ENCODE peak calls at places on chromosomes 13 and 19, in seven cellular contexts. One of them, this sample, is unnamed.

GRCh38 chr13:30978981-30979956 is 46.8 kb downstream of the TEX26 start:
- DNase-seq in Peyer's patch: no peak
- DNase-seq in heart right ventricle: peak
- DNase-seq in tibial nerve: no peak
- DNase-seq in hepatocyte: peak
- DNase-seq in HCT116: peak
- DNase-seq in suprapubic skin: no peak
- DNase-seq in this sample: no peak

GRCh38 chr13:101673360-101674105 is 221.1 kb downstream of the ITGBL1 start:
- DNase-seq in tibial nerve: no peak
- DNase-seq in suprapubic skin: no peak
- DNase-seq in heart right ventricle: no peak
- DNase-seq in hepatocyte: no peak
- DNase-seq in Peyer's patch: no peak
- DNase-seq in HCT116: no peak
- DNase-seq in this sample: no peak

GRCh38 chr19:572891-573825 is 762 bp downstream of the BSG start:
- DNase-seq in suprapubic skin: peak
- DNase-seq in tibial nerve: no peak
- DNase-seq in heart right ventricle: peak
- DNase-seq in Peyer's patch: no peak
- DNase-seq in HCT116: no peak
- DNase-seq in hepatocyte: peak
- DNase-seq in this sample: peak

GRCh38 chr13:29907670-29908069 is 57.3 kb upstream of the UBL3 start:
- DNase-seq in suprapubic skin: no peak
- DNase-seq in hepatocyte: no peak
- DNase-seq in heart right ventricle: no peak
- DNase-seq in Peyer's patch: no peak
- DNase-seq in HCT116: no peak
- DNase-seq in tibial nerve: no peak
- DNase-seq in this sample: no peak

GRCh38 chr19:48044561-48044960 is 682 bp upstream of the CABP5 start:
- DNase-seq in heart right ventricle: no peak
- DNase-seq in HCT116: no peak
- DNase-seq in hepatocyte: no peak
- DNase-seq in tibial nerve: no peak
- DNase-seq in suprapubic skin: no peak
- DNase-seq in Peyer's patch: no peak
- DNase-seq in this sample: no peak

GRCh38 chr13:79128158-79128557 is 277.9 kb downstream of the RBM26 start:
- DNase-seq in tibial nerve: no peak
- DNase-seq in Peyer's patch: no peak
- DNase-seq in suprapubic skin: no peak
- DNase-seq in HCT116: no peak
- DNase-seq in heart right ventricle: no peak
- DNase-seq in hepatocyte: peak
- DNase-seq in this sample: no peak

GRCh38 chr19:3544742-3545668 is 6.0 kb downstream of the TEKTIP1 start:
- DNase-seq in heart right ventricle: peak
- DNase-seq in HCT116: no peak
- DNase-seq in tibial nerve: peak
- DNase-seq in hepatocyte: peak
- DNase-seq in Peyer's patch: peak
- DNase-seq in suprapubic skin: no peak
- DNase-seq in this sample: peak

GRCh38 chr13:26589754-26590153 is 32.3 kb downstream of the WASF3 start:
- DNase-seq in hepatocyte: no peak
- DNase-seq in tibial nerve: no peak
- DNase-seq in HCT116: no peak
- DNase-seq in Peyer's patch: no peak
- DNase-seq in heart right ventricle: no peak
- DNase-seq in suprapubic skin: no peak
- DNase-seq in this sample: peak

GRCh38 chr13:93996471-93996870 is 483.0 kb downstream of the DCT start:
- DNase-seq in HCT116: no peak
- DNase-seq in Peyer's patch: no peak
- DNase-seq in suprapubic skin: no peak
- DNase-seq in tibial nerve: no peak
- DNase-seq in heart right ventricle: no peak
- DNase-seq in hepatocyte: no peak
- DNase-seq in this sample: no peak

GRCh38 chr19:16067205-16067938 is 8.9 kb upstream of the TPM4 start:
- DNase-seq in Peyer's patch: no peak
- DNase-seq in hepatocyte: no peak
- DNase-seq in heart right ventricle: peak
- DNase-seq in suprapubic skin: peak
- DNase-seq in tibial nerve: no peak
- DNase-seq in HCT116: peak
- DNase-seq in this sample: peak

GRCh38 chr13:94494021-94494420 is 14.5 kb upstream of the DCT start:
- DNase-seq in tibial nerve: no peak
- DNase-seq in HCT116: no peak
- DNase-seq in hepatocyte: no peak
- DNase-seq in suprapubic skin: no peak
- DNase-seq in Peyer's patch: no peak
- DNase-seq in heart right ventricle: no peak
- DNase-seq in this sample: no peak

DNA sequence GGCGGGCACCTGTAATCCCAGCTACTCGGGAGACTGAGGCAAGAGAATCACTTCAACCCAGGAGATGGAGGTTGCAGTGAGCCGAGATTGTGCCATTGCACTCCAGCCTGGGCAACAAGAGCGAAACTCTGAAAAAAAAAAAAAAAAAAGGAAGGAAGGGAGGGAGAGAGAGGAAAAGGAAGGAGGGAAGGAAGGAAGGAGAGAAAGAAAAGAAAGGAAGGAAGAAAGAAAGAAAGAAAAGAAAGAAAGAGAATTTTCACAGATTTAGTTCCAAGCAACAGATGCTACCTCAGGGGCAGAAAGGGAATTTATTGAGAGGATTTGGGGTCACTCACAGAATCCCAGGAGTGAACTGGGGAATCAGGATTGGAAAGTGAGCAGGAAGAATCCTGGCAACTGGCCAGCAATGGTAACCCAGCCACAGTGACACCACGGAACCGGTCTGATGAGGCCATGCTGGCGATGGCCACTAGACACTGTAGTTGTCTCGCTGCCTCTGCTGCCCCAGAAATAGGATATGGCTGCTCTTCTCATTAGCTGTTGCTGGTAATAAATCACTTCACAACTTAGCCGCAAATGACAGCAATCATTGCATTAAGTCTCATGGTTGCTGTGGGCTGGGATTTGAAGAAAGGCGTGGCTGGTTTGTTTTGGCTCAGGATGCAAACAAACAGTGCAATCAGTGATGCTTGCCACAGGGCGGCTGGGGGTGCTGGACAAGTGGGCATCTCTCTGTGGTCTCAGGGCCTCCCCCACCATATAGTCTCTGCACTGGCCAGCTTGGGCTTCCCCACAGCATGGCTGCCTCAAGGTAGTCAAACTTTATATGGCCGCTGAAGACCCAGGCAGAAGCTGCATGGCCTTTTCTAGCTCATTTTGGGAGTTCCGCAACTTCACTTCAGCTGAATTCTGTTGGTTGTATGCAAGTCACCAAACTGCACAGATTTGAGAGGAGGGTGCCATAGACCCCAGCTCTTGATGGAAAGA is 5.2 kb upstream of the BCAM start:
- DNase-seq in heart right ventricle: no peak
- DNase-seq in HCT116: no peak
- DNase-seq in hepatocyte: peak
- DNase-seq in tibial nerve: no peak
- DNase-seq in suprapubic skin: no peak
- DNase-seq in Peyer's patch: no peak
- DNase-seq in this sample: no peak
- H3K27ac ChIP-seq in heart right ventricle: no peak
- H3K27ac ChIP-seq in HCT116: no peak
- H3K27ac ChIP-seq in hepatocyte: no peak
- H3K27ac ChIP-seq in tibial nerve: no peak
- H3K27ac ChIP-seq in suprapubic skin: no peak
- H3K27ac ChIP-seq in Peyer's patch: no peak
- H3K27ac ChIP-seq in this sample: no peak

GRCh38 chr19:51341066-51341465 is 873 bp downstream of the VSIG10L start:
- DNase-seq in Peyer's patch: no peak
- DNase-seq in tibial nerve: no peak
- DNase-seq in hepatocyte: no peak
- DNase-seq in HCT116: no peak
- DNase-seq in suprapubic skin: no peak
- DNase-seq in heart right ventricle: no peak
- DNase-seq in this sample: no peak

GRCh38 chr19:51339313-51339686 is 2.6 kb downstream of the VSIG10L start:
- DNase-seq in hepatocyte: peak
- DNase-seq in heart right ventricle: no peak
- DNase-seq in HCT116: no peak
- DNase-seq in Peyer's patch: no peak
- DNase-seq in tibial nerve: no peak
- DNase-seq in suprapubic skin: no peak
- DNase-seq in this sample: no peak

GRCh38 chr19:51338563-51339312 is 3.2 kb downstream of the VSIG10L start:
- DNase-seq in HCT116: peak
- DNase-seq in heart right ventricle: peak
- DNase-seq in tibial nerve: peak
- DNase-seq in suprapubic skin: peak
- DNase-seq in Peyer's patch: peak
- DNase-seq in hepatocyte: peak
- DNase-seq in this sample: peak

GRCh38 chr19:51337861-51338562 is 3.9 kb downstream of the VSIG10L start:
- DNase-seq in suprapubic skin: no peak
- DNase-seq in HCT116: no peak
- DNase-seq in Peyer's patch: no peak
- DNase-seq in heart right ventricle: no peak
- DNase-seq in tibial nerve: no peak
- DNase-seq in hepatocyte: no peak
- DNase-seq in this sample: no peak

DNA sequence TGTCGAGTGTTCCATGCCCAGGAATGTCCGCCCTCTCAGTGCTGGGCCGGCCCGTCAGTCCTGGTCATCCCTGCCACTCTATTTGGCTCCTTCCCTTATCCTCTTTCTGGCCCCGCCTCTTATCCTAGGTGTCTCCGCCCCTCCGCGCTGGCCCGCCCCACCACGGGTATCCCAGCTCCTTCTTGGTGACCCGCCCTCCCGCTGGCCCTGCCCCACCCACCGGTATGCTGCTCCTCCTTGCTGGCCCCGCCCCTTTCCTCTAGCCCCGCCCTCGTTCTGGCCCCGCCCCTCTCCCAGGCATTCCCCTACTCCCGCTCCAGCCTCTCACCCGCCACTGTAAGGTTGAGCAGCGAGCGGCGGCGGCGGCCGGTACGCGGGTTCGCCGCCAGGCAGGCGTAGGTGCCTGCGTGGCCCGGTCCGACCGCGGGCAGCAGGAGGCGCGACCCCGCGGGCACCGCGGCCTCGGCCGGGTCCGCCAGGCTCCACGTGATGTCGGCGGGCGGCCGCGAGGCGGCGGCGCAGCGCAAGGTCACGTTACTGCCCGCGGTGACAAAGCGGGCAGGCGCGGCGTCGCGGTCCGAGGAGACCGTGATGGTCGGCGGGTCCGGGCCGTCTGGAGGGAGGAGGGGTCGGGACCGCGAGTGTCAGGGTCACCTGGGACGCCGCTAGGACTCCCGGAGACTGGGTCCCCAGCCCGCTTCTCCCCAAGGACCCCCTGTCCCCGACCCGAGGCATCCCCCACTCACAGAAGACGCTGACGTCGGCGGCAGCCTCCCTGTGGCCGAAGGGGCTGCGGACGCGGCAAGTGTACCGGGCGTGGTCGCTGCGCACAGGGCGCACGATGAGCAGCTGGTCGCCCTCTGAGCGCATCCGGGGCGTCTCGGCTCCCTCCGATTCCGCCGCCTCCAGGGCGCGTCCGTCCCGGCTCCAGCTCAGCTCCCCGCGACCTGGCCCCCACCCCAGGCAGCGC is 2.0 kb downstream of the VSIG10L start:
- DNase-seq in Peyer's patch: peak
- DNase-seq in heart right ventricle: peak
- DNase-seq in hepatocyte: peak
- DNase-seq in suprapubic skin: peak
- DNase-seq in HCT116: peak
- DNase-seq in tibial nerve: peak
- DNase-seq in this sample: peak
- H3K27ac ChIP-seq in Peyer's patch: peak
- H3K27ac ChIP-seq in heart right ventricle: peak
- H3K27ac ChIP-seq in hepatocyte: peak
- H3K27ac ChIP-seq in suprapubic skin: peak
- H3K27ac ChIP-seq in HCT116: peak
- H3K27ac ChIP-seq in tibial nerve: peak
- H3K27ac ChIP-seq in this sample: peak

GRCh38 chr13:100646871-100647270 is 27.7 kb downstream of the TMTC4 start:
- DNase-seq in hepatocyte: no peak
- DNase-seq in heart right ventricle: no peak
- DNase-seq in tibial nerve: no peak
- DNase-seq in Peyer's patch: no peak
- DNase-seq in HCT116: no peak
- DNase-seq in suprapubic skin: no peak
- DNase-seq in this sample: no peak
- H3K27ac ChIP-seq in hepatocyte: no peak
- H3K27ac ChIP-seq in heart right ventricle: no peak
- H3K27ac ChIP-seq in tibial nerve: no peak
- H3K27ac ChIP-seq in Peyer's patch: no peak
- H3K27ac ChIP-seq in HCT116: no peak
- H3K27ac ChIP-seq in suprapubic skin: no peak
- H3K27ac ChIP-seq in this sample: no peak

GRCh38 chr13:46655727-46656180 is 102.8 kb downstream of the LRCH1 start:
- DNase-seq in suprapubic skin: no peak
- DNase-seq in Peyer's patch: no peak
- DNase-seq in HCT116: no peak
- DNase-seq in tibial nerve: no peak
- DNase-seq in hepatocyte: no peak
- DNase-seq in heart right ventricle: no peak
- DNase-seq in this sample: no peak

GRCh38 chr13:46654956-46655726 is 102.2 kb downstream of the LRCH1 start:
- DNase-seq in suprapubic skin: no peak
- DNase-seq in heart right ventricle: no peak
- DNase-seq in Peyer's patch: no peak
- DNase-seq in HCT116: no peak
- DNase-seq in tibial nerve: no peak
- DNase-seq in hepatocyte: no peak
- DNase-seq in this sample: no peak

GRCh38 chr13:46660408-46660807 is 107.4 kb downstream of the LRCH1 start:
- DNase-seq in hepatocyte: no peak
- DNase-seq in Peyer's patch: no peak
- DNase-seq in heart right ventricle: no peak
- DNase-seq in HCT116: no peak
- DNase-seq in suprapubic skin: no peak
- DNase-seq in tibial nerve: no peak
- DNase-seq in this sample: no peak

GRCh38 chr13:46659413-46660065 is 106.6 kb downstream of the LRCH1 start:
- DNase-seq in Peyer's patch: no peak
- DNase-seq in HCT116: no peak
- DNase-seq in heart right ventricle: no peak
- DNase-seq in suprapubic skin: no peak
- DNase-seq in tibial nerve: no peak
- DNase-seq in hepatocyte: peak
- DNase-seq in this sample: no peak

DNA sequence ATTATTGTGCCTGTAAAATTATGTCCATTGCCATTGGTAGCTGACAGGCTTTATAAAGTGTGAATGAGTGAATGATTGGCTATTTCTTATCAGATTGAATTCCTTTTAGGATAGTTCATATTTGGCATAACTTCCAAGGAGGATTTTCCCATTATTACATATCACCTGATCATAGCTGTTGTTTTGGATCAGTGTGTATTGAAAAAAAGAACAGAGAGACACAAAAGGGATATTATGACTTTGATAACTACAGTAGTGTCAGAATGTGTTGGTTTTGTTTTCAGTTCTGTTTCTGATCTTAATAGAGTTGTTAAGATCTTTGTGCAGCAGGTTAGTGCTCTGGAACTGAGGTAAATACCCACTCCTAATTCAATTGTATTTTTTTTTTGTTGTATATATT is 103.8 kb downstream of the LRCH1 start:
- DNase-seq in Peyer's patch: no peak
- DNase-seq in heart right ventricle: no peak
- DNase-seq in tibial nerve: no peak
- DNase-seq in suprapubic skin: no peak
- DNase-seq in hepatocyte: no peak
- DNase-seq in HCT116: no peak
- DNase-seq in this sample: no peak
- H3K27ac ChIP-seq in Peyer's patch: no peak
- H3K27ac ChIP-seq in heart right ventricle: no peak
- H3K27ac ChIP-seq in tibial nerve: peak
- H3K27ac ChIP-seq in suprapubic skin: no peak
- H3K27ac ChIP-seq in hepatocyte: peak
- H3K27ac ChIP-seq in HCT116: no peak
- H3K27ac ChIP-seq in this sample: peak

This sample was measured in uterus.